ENCODE peak calls at places on chromosome 11, in nine cellular contexts. N is activated CD8-positive, alpha-beta T cell treated with anti-CD3 and anti-CD28 coated beads for 36 hours; X is left ventricle myocardium inferior; Q is cardiac fibroblast; D is natural killer cell; H is cardiac muscle cell; I is mucosa of descending colon; W is HFFc6; J is lower lobe of right lung. U is an unnamed sample.

GRCh38 chr11:13337986-13338436 is 60.4 kb downstream of the BMAL1 start:
- DNase-seq in N (no peak), X (no peak), Q (peak), D (no peak), H (peak), I (no peak), W (peak), J (no peak), U (no peak)

GRCh38 chr11:17972987-17973386 is 39.9 kb downstream of the SERGEF start:
- DNase-seq in N (peak), X (peak), Q (peak), D (no peak), H (peak), I (peak), W (peak), J (no peak), U (no peak)

GRCh38 chr11:115193931-115194797 is 310.1 kb downstream of the CADM1 start:
- DNase-seq in N (no peak), X (no peak), Q (peak), D (no peak), H (no peak), I (no peak), W (no peak), J (no peak), U (no peak)

GRCh38 chr11:34266090-34266912 is 91.5 kb downstream of the ABTB2 start:
- DNase-seq in N (no peak), X (peak), Q (peak), D (no peak), H (peak), I (no peak), W (peak), J (no peak), U (no peak)

GRCh38 chr11:47001666-47002285 is 65.2 kb downstream of the CSTPP1 start:
- DNase-seq in N (no peak), X (no peak), Q (no peak), D (no peak), H (peak), I (no peak), W (no peak), J (no peak), U (no peak)

GRCh38 chr11:76471378-76471777 is 26.6 kb downstream of the EMSY start:
- DNase-seq in N (no peak), X (no peak), Q (no peak), D (no peak), H (no peak), I (no peak), W (no peak), J (no peak), U (no peak)

GRCh38 chr11:19910931-19911330 is 198.3 kb downstream of the NAV2 start:
- DNase-seq in N (no peak), X (no peak), Q (no peak), D (no peak), H (no peak), I (no peak), W (no peak), J (no peak), U (no peak)

GRCh38 chr11:46300270-46300669 is 22.8 kb downstream of the CREB3L1 start:
- DNase-seq in N (peak), X (no peak), Q (no peak), D (no peak), H (no peak), I (no peak), W (no peak), J (no peak), U (no peak)

GRCh38 chr11:130159657-130160459 is at the start of gene ST14:
- DNase-seq in N (no peak), X (no peak), Q (no peak), D (no peak), H (no peak), I (peak), W (no peak), J (peak), U (peak)

GRCh38 chr11:124071622-124071948 is 30.5 kb upstream of the OR10G7 start:
- DNase-seq in N (no peak), X (no peak), Q (no peak), D (no peak), H (no peak), I (no peak), W (no peak), J (no peak), U (no peak)
- TF ChIP-seq CTCF in N (peak), X (peak), Q (no peak), D (peak), H (no peak), I (no peak), W (peak), J (no peak), U (no peak)

DNA sequence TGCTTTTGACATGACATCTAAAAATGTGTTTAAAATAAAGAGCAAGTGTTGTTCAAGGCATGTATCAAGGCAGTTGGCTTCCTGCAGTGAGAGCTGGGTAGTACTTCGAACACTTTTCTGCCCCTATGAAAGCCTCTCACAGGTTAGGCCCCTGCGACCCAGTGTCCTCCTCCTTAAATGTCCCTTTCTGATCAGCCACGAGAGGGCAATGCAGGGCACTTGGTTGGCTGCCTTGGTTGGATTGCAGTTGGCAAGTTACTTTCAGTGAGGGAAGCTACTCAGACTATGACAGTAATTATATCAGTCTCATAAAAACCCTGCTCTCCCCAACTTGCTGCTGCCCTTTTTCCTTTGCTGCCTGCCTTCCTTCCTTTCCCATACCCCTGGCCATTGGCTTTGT is 743.8 kb downstream of the NTM start:
- DNase-seq in N (peak), X (no peak), Q (peak), D (no peak), H (peak), I (peak), W (peak), J (no peak), U (no peak)
- TF ChIP-seq CTCF in N (no peak), X (peak), Q (peak), D (no peak), H (peak), I (no peak), W (peak), J (peak), U (no peak)

GRCh38 chr11:85961930-85962363 is 106.8 kb downstream of the CCDC83 start:
- DNase-seq in N (no peak), X (no peak), Q (peak), D (no peak), H (peak), I (no peak), W (no peak), J (no peak), U (no peak)

GRCh38 chr11:85955531-85955930 is 100.3 kb downstream of the CCDC83 start:
- DNase-seq in N (no peak), X (no peak), Q (peak), D (no peak), H (peak), I (no peak), W (peak), J (no peak), U (no peak)

GRCh38 chr11:85965202-85965601 is 103.7 kb downstream of the PICALM start:
- DNase-seq in N (no peak), X (no peak), Q (peak), D (no peak), H (no peak), I (no peak), W (no peak), J (no peak), U (no peak)

GRCh38 chr11:85961130-85961529 is 105.9 kb downstream of the CCDC83 start:
- DNase-seq in N (no peak), X (no peak), Q (no peak), D (no peak), H (no peak), I (no peak), W (no peak), J (no peak), U (no peak)

GRCh38 chr11:85960678-85961077 is 105.5 kb downstream of the CCDC83 start:
- DNase-seq in N (no peak), X (no peak), Q (no peak), D (no peak), H (no peak), I (no peak), W (no peak), J (no peak), U (no peak)
- TF ChIP-seq CTCF in N (no peak), X (no peak), Q (no peak), D (no peak), H (no peak), I (no peak), W (no peak), J (no peak), U (no peak)

GRCh38 chr11:119315139-119316016 is 1.6 kb downstream of the MCAM start:
- DNase-seq in N (peak), X (peak), Q (no peak), D (no peak), H (no peak), I (no peak), W (no peak), J (no peak), U (no peak)
- TF ChIP-seq CTCF in N (no peak), X (peak), Q (no peak), D (no peak), H (no peak), I (no peak), W (peak), J (no peak), U (no peak)

GRCh38 chr11:61293869-61294716 is 1.0 kb downstream of the VWCE start:
- DNase-seq in N (peak), X (peak), Q (peak), D (peak), H (peak), I (peak), W (peak), J (peak), U (no peak)
- TF ChIP-seq CTCF in N (no peak), X (no peak), Q (peak), D (no peak), H (no peak), I (no peak), W (peak), J (no peak), U (no peak)

DNA sequence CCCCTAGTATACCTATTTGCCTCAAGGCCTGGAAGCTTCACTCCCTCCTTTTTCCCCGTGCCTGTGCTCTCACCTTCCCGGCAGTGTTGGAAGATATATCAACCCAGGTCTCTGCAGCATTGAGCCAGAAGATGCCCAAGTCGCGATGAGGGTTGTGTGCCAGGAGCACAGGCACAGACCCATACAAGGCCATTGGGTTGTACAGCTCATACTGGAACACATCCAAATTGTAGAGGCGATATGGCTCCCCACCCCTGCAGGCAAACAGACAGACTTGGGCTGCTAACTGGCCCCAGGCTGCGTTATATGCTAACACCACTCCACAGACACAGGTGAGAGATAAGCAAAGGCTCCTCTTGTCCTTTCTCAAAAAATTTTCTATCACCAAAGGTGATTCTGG is 10.7 kb upstream of the B3GAT3 start:
- DNase-seq in N (no peak), X (no peak), Q (no peak), D (no peak), H (no peak), I (no peak), W (no peak), J (no peak), U (no peak)
- TF ChIP-seq CTCF in N (no peak), X (no peak), Q (no peak), D (no peak), H (no peak), I (no peak), W (no peak), J (no peak), U (no peak)

GRCh38 chr11:117898059-117898458 is 21.6 kb upstream of the FXYD6 start:
- DNase-seq in N (no peak), X (no peak), Q (no peak), D (no peak), H (no peak), I (no peak), W (no peak), J (no peak), U (no peak)
- TF ChIP-seq CTCF in N (no peak), X (no peak), Q (no peak), D (no peak), H (no peak), I (no peak), W (no peak), J (no peak), U (no peak)

DNA sequence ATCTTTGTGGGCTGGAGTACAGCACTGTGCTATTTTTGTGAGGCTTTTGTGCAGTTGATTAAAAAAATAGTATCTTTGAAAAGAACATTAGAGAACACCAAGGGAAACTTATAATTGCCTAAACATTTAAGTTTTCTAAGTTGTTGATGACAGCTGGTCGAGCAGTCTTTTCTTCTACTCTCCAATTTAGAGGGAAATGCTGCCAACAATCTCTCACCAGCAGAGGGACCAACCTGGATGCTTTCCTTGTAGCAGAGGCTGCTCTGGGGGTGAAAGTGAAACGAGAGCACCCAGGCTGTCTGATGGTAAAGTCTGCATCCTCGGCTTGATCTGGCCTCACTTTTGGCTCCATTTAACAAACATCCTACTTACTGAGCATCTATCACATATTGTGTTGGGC is 1286.5 kb upstream of the TENM4 start:
- DNase-seq in N (no peak), X (no peak), Q (peak), D (no peak), H (peak), I (peak), W (no peak), J (no peak), U (no peak)
- TF ChIP-seq CTCF in N (no peak), X (peak), Q (peak), D (no peak), H (peak), I (no peak), W (no peak), J (no peak), U (no peak)